ENCODE peak calls at places on chromosomes 2 and 18, in six cellular contexts. S, O, B, I, M and A are unnamed samples.

GRCh38 chr18:58793361-58793760 is 71.3 kb upstream of the ZNF532 start:
- DNase-seq in B (no peak), M (no peak), I (no peak), O (no peak), S (peak; percentile 99), A (no peak)

GRCh38 chr2:61853086-61853847 is 593 bp downstream of the FAM161A start:
- DNase-seq in O (no peak), B (no peak), I (peak; percentile 71), S (no peak), M (peak; percentile 25), A (no peak)

GRCh38 chr2:169796441-169796840 is 2.2 kb upstream of the SSB start:
- DNase-seq in O (no peak), M (no peak), B (no peak), S (no peak), I (no peak), A (no peak)

GRCh38 chr2:19706332-19706731 is 195.5 kb downstream of the TTC32 start:
- DNase-seq in S (no peak), I (no peak), B (no peak), M (no peak), O (no peak), A (no peak)

GRCh38 chr2:99066602-99067001 is 74.9 kb upstream of the C2orf15 start:
- DNase-seq in B (no peak), S (peak; percentile 53), O (no peak), I (peak; percentile 19), M (peak; percentile 50), A (no peak)

GRCh38 chr2:8847400-8847799 is 10.0 kb upstream of the KIDINS220 start:
- DNase-seq in M (no peak), I (no peak), S (no peak), O (no peak), B (no peak), A (no peak)

GRCh38 chr2:17104454-17104853 is 413.8 kb downstream of the RAD51AP2 start:
- DNase-seq in S (peak; percentile 55), M (no peak), O (no peak), I (no peak), B (no peak), A (no peak)

GRCh38 chr2:46967990-46968647 is 52.5 kb upstream of the MCFD2 start:
- DNase-seq in M (peak; percentile 83), S (peak; percentile 97), I (no peak), O (peak; percentile 93), B (no peak), A (no peak)

GRCh38 chr2:234463626-234464290 is 33.1 kb downstream of the ARL4C start:
- DNase-seq in M (no peak), I (peak; percentile 76), S (no peak), B (peak; percentile 59), O (no peak), A (peak; percentile 70)

GRCh38 chr2:128594953-128595677 is 276.4 kb upstream of the HS6ST1 start:
- DNase-seq in B (no peak), O (peak; percentile 42), S (no peak), M (no peak), I (no peak), A (no peak)

GRCh38 chr18:50917021-50917420 is 38.1 kb downstream of the ME2 start:
- DNase-seq in S (no peak), M (no peak), O (no peak), I (no peak), B (no peak), A (no peak)

GRCh38 chr2:235026137-235026536 is 74.3 kb downstream of the SH3BP4 start:
- DNase-seq in B (no peak), O (no peak), M (no peak), S (peak; percentile 87), I (no peak), A (no peak)